ENCODE peak calls at places on chromosomes 12 and 14, in nine cellular contexts. One of them, this sample, is unnamed.

GRCh38 chr12:2341871-2342270 is 289.1 kb downstream of the CACNA1C start:
- DNase-seq in aorta: no peak
- DNase-seq in lung: no peak
- DNase-seq in IMR-90: peak
- DNase-seq in effector memory CD4-positive, alpha-beta T cell: no peak
- DNase-seq in heart right ventricle: no peak
- DNase-seq in CD4-positive, alpha-beta T cell: no peak
- DNase-seq in HCT116: no peak
- DNase-seq in HL-60: peak
- DNase-seq in this sample: no peak

GRCh38 chr14:104690861-104691455 is 1.5 kb downstream of the INF2 start:
- DNase-seq in IMR-90: no peak
- DNase-seq in lung: no peak
- DNase-seq in effector memory CD4-positive, alpha-beta T cell: no peak
- DNase-seq in heart right ventricle: no peak
- DNase-seq in CD4-positive, alpha-beta T cell: no peak
- DNase-seq in HL-60: no peak
- DNase-seq in HCT116: no peak
- DNase-seq in aorta: no peak
- DNase-seq in this sample: no peak

GRCh38 chr12:3152013-3152412 is 74.8 kb downstream of the TSPAN9 start:
- DNase-seq in CD4-positive, alpha-beta T cell: no peak
- DNase-seq in HCT116: no peak
- DNase-seq in effector memory CD4-positive, alpha-beta T cell: no peak
- DNase-seq in HL-60: no peak
- DNase-seq in heart right ventricle: peak
- DNase-seq in IMR-90: no peak
- DNase-seq in aorta: peak
- DNase-seq in lung: no peak
- DNase-seq in this sample: no peak

GRCh38 chr14:93010543-93011541 is 87.9 kb downstream of the CHGA start:
- DNase-seq in HL-60: no peak
- DNase-seq in IMR-90: no peak
- DNase-seq in heart right ventricle: no peak
- DNase-seq in aorta: no peak
- DNase-seq in effector memory CD4-positive, alpha-beta T cell: no peak
- DNase-seq in CD4-positive, alpha-beta T cell: no peak
- DNase-seq in HCT116: no peak
- DNase-seq in lung: no peak
- DNase-seq in this sample: no peak

GRCh38 chr14:22485178-22485577 is 103.8 kb downstream of the DAD1 start:
- DNase-seq in HL-60: no peak
- DNase-seq in CD4-positive, alpha-beta T cell: no peak
- DNase-seq in aorta: no peak
- DNase-seq in HCT116: no peak
- DNase-seq in effector memory CD4-positive, alpha-beta T cell: no peak
- DNase-seq in heart right ventricle: no peak
- DNase-seq in lung: no peak
- DNase-seq in IMR-90: no peak
- DNase-seq in this sample: no peak

GRCh38 chr12:29322157-29322556 is 58.8 kb downstream of the ERGIC2 start:
- DNase-seq in CD4-positive, alpha-beta T cell: no peak
- DNase-seq in effector memory CD4-positive, alpha-beta T cell: no peak
- DNase-seq in HCT116: no peak
- DNase-seq in HL-60: no peak
- DNase-seq in lung: no peak
- DNase-seq in IMR-90: no peak
- DNase-seq in heart right ventricle: no peak
- DNase-seq in aorta: no peak
- DNase-seq in this sample: no peak

GRCh38 chr12:77102123-77102522 is 36.8 kb upstream of the E2F7 start:
- DNase-seq in HCT116: no peak
- DNase-seq in IMR-90: no peak
- DNase-seq in lung: no peak
- DNase-seq in effector memory CD4-positive, alpha-beta T cell: no peak
- DNase-seq in CD4-positive, alpha-beta T cell: no peak
- DNase-seq in aorta: no peak
- DNase-seq in HL-60: no peak
- DNase-seq in heart right ventricle: no peak
- DNase-seq in this sample: no peak

GRCh38 chr12:93673084-93673483 is 4.1 kb upstream of the CRADD start:
- DNase-seq in aorta: no peak
- DNase-seq in HL-60: no peak
- DNase-seq in HCT116: no peak
- DNase-seq in heart right ventricle: no peak
- DNase-seq in IMR-90: no peak
- DNase-seq in effector memory CD4-positive, alpha-beta T cell: no peak
- DNase-seq in lung: no peak
- DNase-seq in CD4-positive, alpha-beta T cell: no peak
- DNase-seq in this sample: no peak

GRCh38 chr14:64935508-64935907 is 7.0 kb downstream of the GPX2 start:
- DNase-seq in effector memory CD4-positive, alpha-beta T cell: no peak
- DNase-seq in lung: no peak
- DNase-seq in HCT116: no peak
- DNase-seq in IMR-90: no peak
- DNase-seq in aorta: no peak
- DNase-seq in HL-60: no peak
- DNase-seq in CD4-positive, alpha-beta T cell: no peak
- DNase-seq in heart right ventricle: no peak
- DNase-seq in this sample: no peak

GRCh38 chr14:19949218-19949617 is 18.5 kb downstream of the OR4K1 start:
- DNase-seq in IMR-90: no peak
- DNase-seq in CD4-positive, alpha-beta T cell: no peak
- DNase-seq in heart right ventricle: no peak
- DNase-seq in aorta: no peak
- DNase-seq in HCT116: no peak
- DNase-seq in effector memory CD4-positive, alpha-beta T cell: no peak
- DNase-seq in HL-60: no peak
- DNase-seq in lung: no peak
- DNase-seq in this sample: no peak

GRCh38 chr14:52914295-52914694 is 36.6 kb downstream of the FERMT2 start:
- DNase-seq in heart right ventricle: no peak
- DNase-seq in effector memory CD4-positive, alpha-beta T cell: no peak
- DNase-seq in lung: no peak
- DNase-seq in IMR-90: no peak
- DNase-seq in HCT116: no peak
- DNase-seq in CD4-positive, alpha-beta T cell: no peak
- DNase-seq in aorta: no peak
- DNase-seq in HL-60: no peak
- DNase-seq in this sample: no peak

GRCh38 chr14:52922059-52922458 is 28.8 kb downstream of the FERMT2 start:
- DNase-seq in IMR-90: no peak
- DNase-seq in HL-60: no peak
- DNase-seq in aorta: no peak
- DNase-seq in heart right ventricle: no peak
- DNase-seq in effector memory CD4-positive, alpha-beta T cell: no peak
- DNase-seq in lung: no peak
- DNase-seq in HCT116: no peak
- DNase-seq in CD4-positive, alpha-beta T cell: no peak
- DNase-seq in this sample: no peak

GRCh38 chr14:52919971-52920370 is 30.9 kb downstream of the FERMT2 start:
- DNase-seq in HL-60: no peak
- DNase-seq in IMR-90: peak
- DNase-seq in HCT116: no peak
- DNase-seq in heart right ventricle: no peak
- DNase-seq in effector memory CD4-positive, alpha-beta T cell: no peak
- DNase-seq in aorta: no peak
- DNase-seq in lung: no peak
- DNase-seq in CD4-positive, alpha-beta T cell: no peak
- DNase-seq in this sample: no peak

GRCh38 chr14:52918486-52918885 is 32.4 kb downstream of the FERMT2 start:
- DNase-seq in aorta: no peak
- DNase-seq in HCT116: no peak
- DNase-seq in IMR-90: peak
- DNase-seq in HL-60: peak
- DNase-seq in lung: no peak
- DNase-seq in heart right ventricle: no peak
- DNase-seq in CD4-positive, alpha-beta T cell: peak
- DNase-seq in effector memory CD4-positive, alpha-beta T cell: peak
- DNase-seq in this sample: no peak

DNA sequence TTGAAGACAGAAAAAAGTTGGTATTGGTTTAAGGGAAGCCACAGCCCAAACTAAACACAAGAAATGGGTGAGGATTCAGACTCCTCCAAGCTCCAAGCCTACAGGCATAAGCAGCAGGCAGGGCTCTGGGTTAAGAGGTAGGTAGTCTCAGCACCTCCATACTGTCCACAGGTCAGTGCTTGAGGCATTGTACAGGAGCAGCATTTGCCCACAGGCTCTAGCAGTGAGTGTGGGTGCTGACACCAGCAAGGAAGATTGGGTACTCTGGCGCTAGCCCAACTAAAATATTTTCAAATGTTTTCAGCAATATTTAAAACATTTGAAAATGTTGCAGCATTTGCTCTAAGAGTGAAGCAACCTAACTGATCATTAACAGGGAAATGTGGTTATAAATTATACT is 33.1 kb downstream of the FERMT2 start:
- DNase-seq in effector memory CD4-positive, alpha-beta T cell: no peak
- DNase-seq in IMR-90: no peak
- DNase-seq in HL-60: no peak
- DNase-seq in CD4-positive, alpha-beta T cell: no peak
- DNase-seq in heart right ventricle: no peak
- DNase-seq in lung: no peak
- DNase-seq in aorta: no peak
- DNase-seq in HCT116: no peak
- DNase-seq in this sample: no peak
- H3K27ac ChIP-seq in effector memory CD4-positive, alpha-beta T cell: peak
- H3K27ac ChIP-seq in IMR-90: peak
- H3K27ac ChIP-seq in HL-60: no peak
- H3K27ac ChIP-seq in CD4-positive, alpha-beta T cell: peak
- H3K27ac ChIP-seq in heart right ventricle: peak
- H3K27ac ChIP-seq in lung: no peak
- H3K27ac ChIP-seq in aorta: no peak
- H3K27ac ChIP-seq in HCT116: no peak
- H3K27ac ChIP-seq in this sample: no peak

GRCh38 chr12:46752396-46752795 is 73.4 kb downstream of the SLC38A4 start:
- DNase-seq in HCT116: no peak
- DNase-seq in HL-60: no peak
- DNase-seq in effector memory CD4-positive, alpha-beta T cell: no peak
- DNase-seq in lung: no peak
- DNase-seq in CD4-positive, alpha-beta T cell: no peak
- DNase-seq in heart right ventricle: no peak
- DNase-seq in aorta: no peak
- DNase-seq in IMR-90: peak
- DNase-seq in this sample: no peak

GRCh38 chr12:46749322-46749721 is 76.5 kb downstream of the SLC38A4 start:
- DNase-seq in IMR-90: no peak
- DNase-seq in CD4-positive, alpha-beta T cell: no peak
- DNase-seq in heart right ventricle: no peak
- DNase-seq in HCT116: no peak
- DNase-seq in lung: no peak
- DNase-seq in aorta: no peak
- DNase-seq in HL-60: no peak
- DNase-seq in effector memory CD4-positive, alpha-beta T cell: no peak
- DNase-seq in this sample: no peak

GRCh38 chr12:46754550-46754949 is 71.2 kb downstream of the SLC38A4 start:
- DNase-seq in lung: no peak
- DNase-seq in aorta: no peak
- DNase-seq in HCT116: no peak
- DNase-seq in IMR-90: no peak
- DNase-seq in CD4-positive, alpha-beta T cell: no peak
- DNase-seq in heart right ventricle: no peak
- DNase-seq in effector memory CD4-positive, alpha-beta T cell: no peak
- DNase-seq in HL-60: no peak
- DNase-seq in this sample: no peak

DNA sequence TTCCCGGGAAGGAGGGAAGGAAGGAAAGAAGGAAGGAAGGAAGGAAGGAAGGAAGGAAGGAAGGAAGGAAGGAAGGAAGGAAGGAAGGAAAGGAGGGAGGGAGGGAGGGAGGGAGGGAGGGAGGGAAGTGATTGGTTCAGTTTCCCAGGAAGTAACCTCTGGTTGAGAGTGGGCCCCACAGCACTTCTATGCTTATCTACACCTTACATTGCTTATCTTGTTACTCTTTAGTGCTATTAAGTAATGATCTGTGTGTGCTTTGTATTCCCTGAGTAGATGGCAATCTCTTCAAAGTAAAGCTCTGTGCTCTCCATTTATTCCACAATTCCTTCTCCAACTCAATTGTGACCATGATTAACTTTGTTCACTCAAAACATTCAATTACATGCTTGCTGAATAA is 74.6 kb downstream of the SLC38A4 start:
- DNase-seq in CD4-positive, alpha-beta T cell: no peak
- DNase-seq in heart right ventricle: no peak
- DNase-seq in HCT116: no peak
- DNase-seq in effector memory CD4-positive, alpha-beta T cell: no peak
- DNase-seq in IMR-90: no peak
- DNase-seq in HL-60: no peak
- DNase-seq in aorta: no peak
- DNase-seq in lung: no peak
- DNase-seq in this sample: no peak
- H3K27ac ChIP-seq in CD4-positive, alpha-beta T cell: no peak
- H3K27ac ChIP-seq in heart right ventricle: no peak
- H3K27ac ChIP-seq in HCT116: no peak
- H3K27ac ChIP-seq in effector memory CD4-positive, alpha-beta T cell: no peak
- H3K27ac ChIP-seq in IMR-90: no peak
- H3K27ac ChIP-seq in HL-60: no peak
- H3K27ac ChIP-seq in aorta: no peak
- H3K27ac ChIP-seq in lung: no peak
- H3K27ac ChIP-seq in this sample: no peak

GRCh38 chr12:805022-805632 is 52.7 kb downstream of the WNK1 start:
- DNase-seq in effector memory CD4-positive, alpha-beta T cell: no peak
- DNase-seq in aorta: no peak
- DNase-seq in HCT116: no peak
- DNase-seq in HL-60: peak
- DNase-seq in heart right ventricle: no peak
- DNase-seq in IMR-90: no peak
- DNase-seq in lung: no peak
- DNase-seq in CD4-positive, alpha-beta T cell: no peak
- DNase-seq in this sample: no peak
- H3K27ac ChIP-seq in effector memory CD4-positive, alpha-beta T cell: no peak
- H3K27ac ChIP-seq in aorta: no peak
- H3K27ac ChIP-seq in HCT116: no peak
- H3K27ac ChIP-seq in HL-60: no peak
- H3K27ac ChIP-seq in heart right ventricle: peak
- H3K27ac ChIP-seq in IMR-90: no peak
- H3K27ac ChIP-seq in lung: no peak
- H3K27ac ChIP-seq in CD4-positive, alpha-beta T cell: no peak
- H3K27ac ChIP-seq in this sample: no peak

DNA sequence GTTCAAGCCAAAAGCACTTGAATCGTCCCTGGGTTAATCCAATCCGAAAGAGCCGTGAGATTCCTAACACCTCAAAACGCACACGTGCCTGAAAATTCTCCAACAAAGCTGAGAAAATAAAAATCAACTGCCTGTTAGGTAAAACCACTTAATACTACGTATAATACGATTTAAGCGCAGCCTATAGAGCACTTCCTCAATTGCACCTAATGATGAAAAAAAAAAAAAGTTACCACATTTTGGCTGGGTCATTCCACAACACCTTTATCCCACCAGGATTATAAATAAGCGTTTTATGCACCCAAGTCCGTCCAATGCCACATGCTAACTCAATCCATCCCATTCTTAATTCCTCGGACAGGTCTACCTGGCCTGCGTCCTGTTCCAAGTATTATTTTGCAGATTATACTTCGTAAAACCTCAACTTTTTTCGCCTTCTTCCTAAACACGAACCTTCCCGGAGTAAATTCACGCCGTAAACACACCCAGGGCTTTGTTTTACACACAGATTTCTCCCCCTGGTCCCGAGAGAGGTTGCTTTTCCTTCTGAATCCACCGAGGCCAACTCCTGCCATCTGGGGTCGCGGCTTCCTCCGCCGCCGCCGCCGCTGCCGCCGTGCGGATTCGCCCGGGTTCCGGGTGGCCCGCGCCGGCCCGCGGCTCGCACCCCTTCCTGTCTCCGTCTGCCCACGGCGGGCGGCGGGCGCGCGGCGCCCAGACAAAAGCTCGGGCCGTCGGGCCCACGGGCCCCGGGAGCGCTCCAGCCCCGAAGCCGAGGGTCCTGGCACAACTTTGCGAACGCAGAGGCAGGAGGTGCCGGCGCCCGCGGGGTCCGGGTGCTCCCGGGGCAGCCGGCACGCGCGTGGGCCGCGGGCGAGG is 66.2 kb downstream of the RNF34 start:
- DNase-seq in IMR-90: no peak
- DNase-seq in HL-60: peak
- DNase-seq in heart right ventricle: peak
- DNase-seq in HCT116: no peak
- DNase-seq in effector memory CD4-positive, alpha-beta T cell: peak
- DNase-seq in lung: no peak
- DNase-seq in aorta: no peak
- DNase-seq in CD4-positive, alpha-beta T cell: peak
- DNase-seq in this sample: no peak
- H3K27ac ChIP-seq in IMR-90: peak
- H3K27ac ChIP-seq in HL-60: peak
- H3K27ac ChIP-seq in heart right ventricle: peak
- H3K27ac ChIP-seq in HCT116: peak
- H3K27ac ChIP-seq in effector memory CD4-positive, alpha-beta T cell: peak
- H3K27ac ChIP-seq in lung: no peak
- H3K27ac ChIP-seq in aorta: no peak
- H3K27ac ChIP-seq in CD4-positive, alpha-beta T cell: no peak
- H3K27ac ChIP-seq in this sample: peak

This sample was measured in colonic mucosa.